ENCODE peak calls at places on chromosomes 1 and 21, in four cellular contexts. N, M, P and T are unnamed samples.

GRCh38 chr1:186617860-186618780 is 62.1 kb downstream of the PTGS2 start:
- DNase-seq in P (peak), N (no peak), M (peak), T (peak)

GRCh38 chr1:46489169-46489637 is 433 bp upstream of the DMBX1 start:
- DNase-seq in M (no peak), N (no peak), P (no peak), T (no peak)

GRCh38 chr1:181905944-181906597 is 155.4 kb downstream of the ZNF648 start:
- DNase-seq in M (no peak), N (no peak), P (no peak), T (no peak)

GRCh38 chr1:199404976-199405375 is 622.5 kb upstream of the NR5A2 start:
- DNase-seq in M (no peak), P (no peak), N (no peak), T (no peak)

GRCh38 chr1:25990702-25991395 is 7.0 kb downstream of the PAFAH2 start:
- DNase-seq in M (no peak), P (no peak), N (no peak), T (no peak)

GRCh38 chr1:45566722-45567121 is 16.1 kb downstream of the AKR1A1 start:
- DNase-seq in P (peak), N (no peak), M (no peak), T (no peak)

GRCh38 chr1:235207202-235207565 is 46.1 kb upstream of the RBM34 start:
- DNase-seq in M (no peak), N (no peak), P (no peak), T (no peak)

GRCh38 chr1:178385662-178386061 is 111.1 kb downstream of the CLEC20A start:
- DNase-seq in N (no peak), P (no peak), M (no peak), T (no peak)

GRCh38 chr1:33036051-33036525 is 595 bp downstream of the AK2 start:
- DNase-seq in P (no peak), N (no peak), M (no peak), T (peak)

DNA sequence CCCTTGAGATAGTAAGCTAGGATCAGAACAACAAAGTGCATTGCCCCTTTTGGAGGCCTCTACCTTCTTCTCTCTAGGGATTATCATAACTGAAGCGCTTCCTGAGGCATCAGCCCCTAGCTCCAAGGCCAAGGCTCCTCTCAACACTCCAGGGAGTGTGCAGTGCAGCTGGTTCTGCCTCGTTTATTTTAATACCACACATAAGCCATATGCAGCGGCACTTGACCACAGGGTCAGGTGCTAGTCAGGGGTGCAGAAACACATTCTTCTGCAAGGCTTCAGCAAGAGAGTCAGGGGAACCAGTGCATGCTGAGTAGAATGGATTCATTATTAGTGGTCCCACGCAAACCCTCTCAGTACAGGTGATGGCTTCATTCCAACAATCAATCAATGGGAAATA is 41.6 kb downstream of the ASTN1 start:
- DNase-seq in P (no peak), M (no peak), N (no peak), T (no peak)
- H3K4me3 ChIP-seq in P (no peak), M (no peak), N (no peak), T (no peak)

DNA sequence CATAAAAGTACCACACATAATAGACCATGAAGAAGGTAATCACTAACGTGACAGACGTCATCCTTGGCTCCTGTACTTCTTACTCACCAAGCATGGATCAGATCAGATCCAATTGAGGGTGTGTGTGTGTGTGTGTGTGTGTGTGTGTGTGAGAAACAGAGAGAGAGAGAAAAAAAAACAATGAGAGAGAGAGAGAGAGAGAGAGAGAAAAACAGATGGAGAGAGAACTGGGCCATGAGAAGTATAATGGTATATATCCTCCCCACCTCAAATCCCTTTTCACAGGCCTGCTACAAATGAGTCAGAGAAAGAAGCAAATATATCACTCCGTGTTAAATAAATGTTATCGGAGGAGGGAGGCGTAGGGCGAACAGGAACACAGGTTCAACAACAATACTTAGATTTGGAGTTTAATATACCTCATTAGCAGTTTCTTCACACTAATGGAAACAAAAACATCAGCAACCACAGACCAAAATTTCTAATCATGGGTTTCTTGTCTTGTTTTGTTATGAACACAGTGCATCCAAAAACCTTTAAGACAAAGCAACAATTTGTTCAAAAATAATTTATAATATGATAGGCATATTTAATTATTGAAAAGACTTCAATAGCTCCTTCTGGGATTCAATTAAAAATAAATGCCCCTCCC is 45.3 kb downstream of the TIAM1 start:
- DNase-seq in M (no peak), P (no peak), N (no peak), T (no peak)
- H3K4me3 ChIP-seq in M (no peak), P (no peak), N (no peak), T (no peak)

DNA sequence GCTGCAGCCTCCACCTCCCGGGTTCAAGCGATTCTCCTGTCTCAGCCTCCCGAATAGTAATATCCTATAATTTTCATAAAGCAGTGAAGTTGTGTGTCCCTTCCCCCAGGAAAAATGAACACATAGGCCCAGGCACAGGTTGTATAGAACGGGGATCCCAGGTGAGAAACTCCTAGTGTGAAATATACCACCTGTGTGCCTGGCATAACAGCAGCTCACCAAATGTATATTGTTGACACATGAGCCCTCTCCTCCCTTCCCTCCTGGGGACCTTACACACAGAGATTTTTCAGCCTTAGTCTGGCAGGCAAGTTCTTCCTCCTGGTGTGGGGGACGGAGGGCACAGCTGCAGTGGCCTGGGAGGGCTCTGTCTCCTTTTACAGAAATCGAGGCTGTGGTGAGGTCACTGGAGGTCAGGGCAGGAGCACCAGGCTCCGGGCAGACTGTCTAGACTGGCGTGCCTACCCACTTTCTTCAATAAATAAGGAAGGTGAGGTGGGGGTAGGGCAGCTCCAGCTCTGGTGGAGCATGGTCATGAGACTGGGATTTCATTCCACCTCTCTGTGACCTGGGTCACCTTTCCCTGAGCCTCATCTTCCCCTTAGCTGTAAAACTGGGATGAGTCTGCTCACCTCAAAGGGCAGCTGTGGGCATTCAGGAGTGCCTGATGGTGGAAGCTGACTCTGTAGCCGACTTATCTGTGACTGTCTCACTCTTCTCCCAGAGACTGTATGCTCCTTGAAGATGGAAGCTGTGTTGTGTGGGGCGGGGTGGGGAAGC is 14.3 kb downstream of the RCC1 start:
- DNase-seq in N (no peak), M (peak), P (no peak), T (no peak)
- H3K4me3 ChIP-seq in N (peak), M (no peak), P (no peak), T (peak)

GRCh38 chr1:152725261-152725660 is 17.3 kb downstream of the LCE4A start:
- DNase-seq in M (no peak), N (no peak), P (no peak), T (no peak)
- H3K4me3 ChIP-seq in M (no peak), N (no peak), P (no peak), T (no peak)

GRCh38 chr1:9179450-9179849 is 50.5 kb upstream of the GPR157 start:
- DNase-seq in M (no peak), P (no peak), N (no peak), T (no peak)
- H3K4me3 ChIP-seq in M (no peak), P (no peak), N (peak), T (no peak)

DNA sequence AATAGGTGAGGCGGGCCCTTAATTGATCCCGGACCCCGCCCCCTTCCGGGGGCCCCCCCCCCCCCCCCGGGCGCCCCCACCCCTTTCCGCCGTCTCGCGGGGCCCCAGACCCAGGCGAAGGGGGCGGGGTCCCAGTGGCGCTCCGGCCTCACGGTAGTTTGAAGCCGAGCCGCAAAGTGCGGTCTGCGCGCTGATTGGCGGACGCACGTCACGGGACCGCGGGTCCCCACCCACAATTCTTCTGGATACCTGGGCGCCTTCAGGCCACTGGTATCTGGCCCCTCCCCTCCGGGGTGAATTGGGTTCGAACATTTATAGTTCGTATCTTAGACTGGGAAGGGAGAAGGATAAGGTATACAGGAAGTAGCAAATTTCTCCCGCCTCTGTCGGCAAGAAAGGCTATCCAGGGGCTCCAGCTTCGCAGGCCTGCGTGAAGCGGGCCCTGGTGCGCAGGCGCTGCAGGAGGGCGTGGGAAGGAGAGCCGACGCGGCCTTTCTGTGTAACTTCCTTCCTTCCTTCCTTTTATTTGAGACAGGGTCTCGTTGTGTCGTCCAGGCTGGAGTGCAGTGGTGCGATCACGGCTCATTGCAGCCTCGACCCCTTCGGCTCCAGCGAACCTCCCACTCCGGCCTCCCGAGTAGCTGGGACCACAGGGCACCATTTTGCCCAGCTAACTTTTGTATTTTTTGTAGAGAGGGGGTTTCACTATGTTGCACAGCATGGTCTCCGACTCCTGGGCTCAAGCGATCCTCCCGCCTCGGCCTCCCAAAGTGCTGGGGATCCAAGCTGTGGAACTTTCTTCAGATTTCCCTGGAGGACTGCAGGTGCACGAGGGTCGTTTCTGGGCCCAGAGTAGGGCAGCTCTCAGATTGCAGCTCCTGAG is 564 bp upstream of the HMGN1 start:
- DNase-seq in N (peak), M (peak), P (peak), T (peak)
- H3K4me3 ChIP-seq in N (peak), M (peak), P (peak), T (peak)

DNA sequence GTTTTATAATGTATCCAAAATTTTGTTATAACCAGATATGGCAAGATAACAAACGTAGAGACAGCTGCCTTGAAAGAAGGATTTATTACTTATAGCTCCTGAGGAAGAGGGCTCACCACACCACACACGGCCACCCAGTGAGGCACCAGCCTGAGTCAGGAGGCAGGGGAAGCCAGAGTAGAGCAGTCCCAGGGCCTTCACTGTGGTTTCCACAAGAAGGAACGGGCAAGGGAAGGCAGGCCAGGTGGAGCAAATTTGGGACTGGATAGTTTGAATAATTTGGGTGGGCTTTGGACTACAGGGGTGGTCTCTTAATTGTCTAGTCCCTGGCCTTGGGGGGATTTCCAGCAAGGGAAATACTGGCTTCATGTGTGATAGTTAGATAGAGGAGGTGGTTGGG is 72.5 kb downstream of the RRAGC start:
- DNase-seq in M (no peak), P (no peak), N (no peak), T (peak)
- H3K4me3 ChIP-seq in M (no peak), P (no peak), N (no peak), T (no peak)

DNA sequence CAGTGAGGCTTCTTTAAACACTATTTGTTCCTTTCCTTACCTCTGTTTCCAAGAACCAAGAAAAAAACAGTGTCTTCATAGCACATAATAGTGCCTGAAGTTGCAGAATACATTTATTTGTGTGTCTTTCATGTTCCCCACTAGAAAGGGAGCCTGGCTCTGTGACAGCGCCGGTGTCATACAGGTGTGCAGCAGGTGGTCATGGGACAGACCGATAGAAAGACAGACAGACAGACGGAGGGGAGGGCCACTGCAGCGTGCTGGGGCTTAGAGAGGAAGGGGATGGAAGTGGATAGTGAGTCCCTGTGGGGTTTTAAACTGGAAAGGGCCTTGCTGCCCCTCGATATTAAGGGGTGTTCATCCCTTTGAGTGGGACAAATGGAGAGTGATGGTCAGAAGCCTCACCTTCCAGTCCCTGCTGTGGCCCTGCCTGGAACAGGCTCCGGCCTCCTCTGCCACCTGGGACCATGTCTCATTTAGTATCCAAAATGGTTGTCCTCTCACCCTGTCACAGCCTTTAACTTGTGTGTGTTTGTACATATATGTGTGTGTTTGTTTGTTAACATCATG is 152.9 kb downstream of the PGBD5 start:
- DNase-seq in N (no peak), M (no peak), P (no peak), T (no peak)
- H3K4me3 ChIP-seq in N (no peak), M (no peak), P (no peak), T (no peak)